ENCODE peak calls at places on chromosomes 13 and 19, in six cellular contexts. W, B, G, N, F and C are unnamed samples.

GRCh38 chr13:33490461-33491327 is 205.1 kb upstream of the STARD13 start:
- DNase-seq in N (no peak), W (peak), G (no peak), F (peak), B (peak), C (no peak)

GRCh38 chr19:15123900-15124299 is 16.7 kb downstream of the SYDE1 start:
- DNase-seq in G (no peak), F (no peak), W (no peak), B (peak), N (no peak), C (no peak)

GRCh38 chr13:101941095-101941777 is 460.6 kb downstream of the FGF14 start:
- DNase-seq in G (no peak), F (peak), N (no peak), B (peak), W (no peak), C (no peak)

GRCh38 chr19:45423589-45424190 is at the start of gene ERCC1:
- DNase-seq in N (peak), F (peak), W (peak), B (peak), G (peak), C (peak)

GRCh38 chr13:37473035-37473434 is 125.5 kb downstream of the POSTN start:
- DNase-seq in N (no peak), B (peak), F (no peak), W (no peak), G (no peak), C (no peak)

GRCh38 chr19:39372047-39372802 is 18.7 kb downstream of the PAF1 start:
- DNase-seq in N (no peak), B (no peak), G (peak), F (no peak), W (no peak), C (no peak)

GRCh38 chr19:27966390-27966816 is 1246.5 kb downstream of the UQCRFS1 start:
- DNase-seq in B (peak), N (peak), W (peak), G (no peak), F (peak), C (no peak)

GRCh38 chr19:33763661-33764343 is 32.9 kb upstream of the KCTD15 start:
- DNase-seq in F (no peak), N (no peak), G (no peak), W (no peak), B (no peak), C (no peak)

GRCh38 chr13:42991892-42992584 is at the start of gene EPSTI1:
- DNase-seq in F (peak), N (peak), B (no peak), W (peak), G (no peak), C (peak)

GRCh38 chr13:89029062-89029461 is 1357.9 kb downstream of the SLITRK5 start:
- DNase-seq in W (no peak), B (no peak), N (no peak), F (no peak), G (no peak), C (no peak)

GRCh38 chr13:81393686-81394085 is 1052.8 kb upstream of the SPRY2 start:
- DNase-seq in N (no peak), B (peak), F (no peak), G (no peak), W (peak), C (no peak)

GRCh38 chr13:42048323-42048624 is 174 bp upstream of the DGKH start:
- DNase-seq in B (no peak), F (no peak), W (no peak), G (no peak), N (peak), C (no peak)

GRCh38 chr19:37928527-37929286 is 21.7 kb downstream of the SIPA1L3 start:
- DNase-seq in F (no peak), G (no peak), N (peak), W (no peak), B (no peak), C (no peak)

GRCh38 chr13:112776354-112776753 is 86.5 kb downstream of the ATP11A start:
- DNase-seq in W (no peak), G (no peak), F (no peak), N (no peak), B (no peak), C (no peak)

GRCh38 chr13:98315466-98315865 is 138.4 kb upstream of the RNF113B start:
- DNase-seq in N (no peak), F (peak), W (no peak), B (no peak), G (no peak), C (no peak)

GRCh38 chr13:40452741-40453665 is 213.4 kb downstream of the FOXO1 start:
- DNase-seq in G (no peak), F (peak), N (no peak), B (peak), W (no peak), C (no peak)

GRCh38 chr13:32267836-32268439 is 47.2 kb downstream of the ZAR1L start:
- DNase-seq in F (peak), N (no peak), G (no peak), B (no peak), W (peak), C (no peak)

GRCh38 chr13:108755084-108755483 is 125.7 kb downstream of the MYO16 start:
- DNase-seq in B (peak), G (no peak), N (no peak), F (no peak), W (no peak), C (no peak)

GRCh38 chr19:18879579-18880373 is 16.2 kb downstream of the CERS1 start:
- DNase-seq in B (peak), F (peak), N (peak), G (no peak), W (peak), C (no peak)

GRCh38 chr13:77893066-77893465 is 25.6 kb downstream of the EDNRB start:
- DNase-seq in W (no peak), F (no peak), B (no peak), N (no peak), G (no peak), C (no peak)

GRCh38 chr13:27593267-27593666 is 27.1 kb downstream of the LNX2 start:
- DNase-seq in N (no peak), F (no peak), B (no peak), W (no peak), G (no peak), C (no peak)

GRCh38 chr13:93199856-93200255 is 26.8 kb upstream of the GPC6 start:
- DNase-seq in N (no peak), W (no peak), B (no peak), G (no peak), F (no peak), C (no peak)

GRCh38 chr19:38206006-38206745 is 17.8 kb downstream of the DPF1 start:
- DNase-seq in G (no peak), F (no peak), B (no peak), W (no peak), N (no peak), C (no peak)

GRCh38 chr19:49231389-49231788 is 73.8 kb downstream of the TRPM4 start:
- DNase-seq in W (no peak), G (no peak), B (no peak), F (no peak), N (no peak), C (no peak)

GRCh38 chr13:112693831-112694497 is 4.1 kb downstream of the ATP11A start:
- DNase-seq in W (peak), N (peak), B (no peak), G (no peak), F (peak), C (peak)

GRCh38 chr19:10195199-10195519 is 406 bp upstream of the DNMT1 start:
- DNase-seq in G (no peak), W (no peak), F (no peak), B (no peak), N (no peak), C (no peak)

GRCh38 chr19:47231215-47232054 is 436 bp upstream of the BBC3 start:
- DNase-seq in W (peak), F (peak), G (no peak), B (peak), N (peak), C (peak)

GRCh38 chr13:92901739-92902138 is 324.9 kb upstream of the GPC6 start:
- DNase-seq in W (no peak), B (no peak), N (no peak), F (no peak), G (no peak), C (no peak)

GRCh38 chr13:58254961-58255360 is 623.4 kb downstream of the PCDH17 start:
- DNase-seq in W (peak), B (no peak), N (no peak), F (no peak), G (no peak), C (no peak)

GRCh38 chr13:25109341-25109740 is 13.4 kb downstream of the PABPC3 start:
- DNase-seq in B (no peak), N (no peak), G (no peak), F (no peak), W (no peak), C (no peak)

GRCh38 chr19:6198896-6199239 is 63.4 kb downstream of the ACSBG2 start:
- DNase-seq in G (no peak), B (no peak), W (no peak), N (no peak), F (no peak), C (no peak)

GRCh38 chr19:46885411-46885810 is 24.6 kb downstream of the ARHGAP35 start:
- DNase-seq in B (no peak), N (no peak), G (no peak), F (no peak), W (no peak), C (no peak)

GRCh38 chr19:3491396-3492119 is 8.3 kb upstream of the SMIM44 start:
- DNase-seq in F (no peak), W (no peak), N (no peak), B (no peak), G (no peak), C (no peak)

GRCh38 chr19:1074512-1075283 is 7.7 kb downstream of the ARHGAP45 start:
- DNase-seq in F (peak), N (peak), G (no peak), B (no peak), W (no peak), C (no peak)

GRCh38 chr13:20054586-20054985 is 96.1 kb downstream of the ZMYM2 start:
- DNase-seq in N (no peak), W (no peak), G (no peak), F (no peak), B (no peak), C (no peak)

GRCh38 chr13:45932611-45933182 is 81.1 kb upstream of the SIAH3 start:
- DNase-seq in B (no peak), W (no peak), F (no peak), G (no peak), N (peak), C (no peak)

GRCh38 chr19:49210108-49210900 is 52.7 kb downstream of the TRPM4 start:
- DNase-seq in N (no peak), G (no peak), B (no peak), F (no peak), W (peak), C (no peak)